ENCODE peak calls at places on chromosomes 7 and 10, in nine cellular contexts. One of them, this sample, is unnamed.

GRCh38 chr10:107577226-107577625 is 412.7 kb upstream of the SORCS1 start:
- DNase-seq in kidney: no peak
- DNase-seq in A549: no peak
- DNase-seq in activated T-cell treated with anti-CD3 and anti-CD28 coated beads, Interleukin-2, amount 50 U/mL, for 24 hours: no peak
- DNase-seq in GM13977: no peak
- DNase-seq in DMS53: no peak
- DNase-seq in KBM-7: no peak
- DNase-seq in epithelial cell of esophagus: no peak
- DNase-seq in amniotic stem cell: no peak
- DNase-seq in this sample: no peak

GRCh38 chr10:114458955-114459354 is 54.7 kb upstream of the AFAP1L2 start:
- DNase-seq in A549: peak; percentile 71
- DNase-seq in activated T-cell treated with anti-CD3 and anti-CD28 coated beads, Interleukin-2, amount 50 U/mL, for 24 hours: no peak
- DNase-seq in DMS53: peak; percentile 77
- DNase-seq in epithelial cell of esophagus: peak; percentile 61
- DNase-seq in kidney: no peak
- DNase-seq in GM13977: peak; percentile 58
- DNase-seq in KBM-7: peak; percentile 66
- DNase-seq in amniotic stem cell: no peak
- DNase-seq in this sample: no peak

GRCh38 chr10:60816624-60817023 is 38.3 kb downstream of the CDK1 start:
- DNase-seq in kidney: no peak
- DNase-seq in activated T-cell treated with anti-CD3 and anti-CD28 coated beads, Interleukin-2, amount 50 U/mL, for 24 hours: no peak
- DNase-seq in amniotic stem cell: peak; percentile 86
- DNase-seq in A549: peak; percentile 84
- DNase-seq in epithelial cell of esophagus: peak; percentile 78
- DNase-seq in GM13977: peak; percentile 63
- DNase-seq in DMS53: peak; percentile 88
- DNase-seq in KBM-7: peak; percentile 79
- DNase-seq in this sample: no peak

GRCh38 chr10:110171032-110171431 is 36.4 kb upstream of the MXI1 start:
- DNase-seq in GM13977: no peak
- DNase-seq in KBM-7: no peak
- DNase-seq in epithelial cell of esophagus: peak; percentile 78
- DNase-seq in DMS53: peak; percentile 28
- DNase-seq in activated T-cell treated with anti-CD3 and anti-CD28 coated beads, Interleukin-2, amount 50 U/mL, for 24 hours: no peak
- DNase-seq in amniotic stem cell: no peak
- DNase-seq in kidney: no peak
- DNase-seq in A549: no peak
- DNase-seq in this sample: no peak

GRCh38 chr7:3120513-3120912 is 76.8 kb upstream of the CARD11 start:
- DNase-seq in kidney: no peak
- DNase-seq in DMS53: no peak
- DNase-seq in activated T-cell treated with anti-CD3 and anti-CD28 coated beads, Interleukin-2, amount 50 U/mL, for 24 hours: no peak
- DNase-seq in GM13977: no peak
- DNase-seq in amniotic stem cell: no peak
- DNase-seq in A549: no peak
- DNase-seq in epithelial cell of esophagus: no peak
- DNase-seq in KBM-7: no peak
- DNase-seq in this sample: no peak

GRCh38 chr10:51357170-51357569 is 282.9 kb downstream of the PRKG1 start:
- DNase-seq in A549: no peak
- DNase-seq in amniotic stem cell: no peak
- DNase-seq in kidney: no peak
- DNase-seq in KBM-7: no peak
- DNase-seq in activated T-cell treated with anti-CD3 and anti-CD28 coated beads, Interleukin-2, amount 50 U/mL, for 24 hours: no peak
- DNase-seq in GM13977: no peak
- DNase-seq in DMS53: no peak
- DNase-seq in epithelial cell of esophagus: no peak
- DNase-seq in this sample: no peak

GRCh38 chr7:32034052-32034451 is 36.2 kb downstream of the PDE1C start:
- DNase-seq in DMS53: peak; percentile 99
- DNase-seq in amniotic stem cell: no peak
- DNase-seq in activated T-cell treated with anti-CD3 and anti-CD28 coated beads, Interleukin-2, amount 50 U/mL, for 24 hours: no peak
- DNase-seq in kidney: no peak
- DNase-seq in GM13977: no peak
- DNase-seq in KBM-7: no peak
- DNase-seq in A549: no peak
- DNase-seq in epithelial cell of esophagus: peak; percentile 66
- DNase-seq in this sample: no peak

GRCh38 chr10:30985552-30985951 is 46.1 kb downstream of the ZNF438 start:
- DNase-seq in epithelial cell of esophagus: peak; percentile 77
- DNase-seq in kidney: no peak
- DNase-seq in KBM-7: no peak
- DNase-seq in A549: no peak
- DNase-seq in amniotic stem cell: no peak
- DNase-seq in GM13977: no peak
- DNase-seq in activated T-cell treated with anti-CD3 and anti-CD28 coated beads, Interleukin-2, amount 50 U/mL, for 24 hours: no peak
- DNase-seq in DMS53: no peak
- DNase-seq in this sample: no peak

GRCh38 chr7:146660839-146661238 is 544.2 kb downstream of the CNTNAP2 start:
- DNase-seq in KBM-7: no peak
- DNase-seq in activated T-cell treated with anti-CD3 and anti-CD28 coated beads, Interleukin-2, amount 50 U/mL, for 24 hours: no peak
- DNase-seq in epithelial cell of esophagus: no peak
- DNase-seq in DMS53: no peak
- DNase-seq in GM13977: no peak
- DNase-seq in A549: no peak
- DNase-seq in kidney: no peak
- DNase-seq in amniotic stem cell: no peak
- DNase-seq in this sample: no peak

GRCh38 chr7:100685049-100685605 is 8.9 kb downstream of the GIGYF1 start:
- DNase-seq in A549: no peak
- DNase-seq in GM13977: peak; percentile 26
- DNase-seq in DMS53: no peak
- DNase-seq in activated T-cell treated with anti-CD3 and anti-CD28 coated beads, Interleukin-2, amount 50 U/mL, for 24 hours: no peak
- DNase-seq in epithelial cell of esophagus: no peak
- DNase-seq in kidney: peak; percentile 53
- DNase-seq in KBM-7: no peak
- DNase-seq in amniotic stem cell: no peak
- DNase-seq in this sample: no peak

GRCh38 chr7:77727527-77727926 is 31.3 kb downstream of the RSBN1L start:
- DNase-seq in epithelial cell of esophagus: no peak
- DNase-seq in kidney: no peak
- DNase-seq in KBM-7: no peak
- DNase-seq in DMS53: peak; percentile 80
- DNase-seq in amniotic stem cell: no peak
- DNase-seq in activated T-cell treated with anti-CD3 and anti-CD28 coated beads, Interleukin-2, amount 50 U/mL, for 24 hours: no peak
- DNase-seq in A549: no peak
- DNase-seq in GM13977: no peak
- DNase-seq in this sample: no peak

GRCh38 chr7:55200441-55200840 is 164.7 kb upstream of the LANCL2 start:
- DNase-seq in kidney: no peak
- DNase-seq in epithelial cell of esophagus: no peak
- DNase-seq in KBM-7: no peak
- DNase-seq in amniotic stem cell: no peak
- DNase-seq in GM13977: no peak
- DNase-seq in DMS53: no peak
- DNase-seq in A549: no peak
- DNase-seq in activated T-cell treated with anti-CD3 and anti-CD28 coated beads, Interleukin-2, amount 50 U/mL, for 24 hours: no peak
- DNase-seq in this sample: no peak

GRCh38 chr10:29603516-29603915 is 31.3 kb downstream of the SVIL start:
- DNase-seq in activated T-cell treated with anti-CD3 and anti-CD28 coated beads, Interleukin-2, amount 50 U/mL, for 24 hours: no peak
- DNase-seq in A549: no peak
- DNase-seq in GM13977: no peak
- DNase-seq in epithelial cell of esophagus: peak; percentile 42
- DNase-seq in KBM-7: no peak
- DNase-seq in kidney: no peak
- DNase-seq in DMS53: no peak
- DNase-seq in amniotic stem cell: no peak
- DNase-seq in this sample: no peak

GRCh38 chr10:132497788-132498561 is 39.6 kb upstream of the INPP5A start:
- DNase-seq in GM13977: no peak
- DNase-seq in KBM-7: no peak
- DNase-seq in epithelial cell of esophagus: no peak
- DNase-seq in A549: no peak
- DNase-seq in kidney: peak; percentile 60
- DNase-seq in amniotic stem cell: no peak
- DNase-seq in DMS53: no peak
- DNase-seq in activated T-cell treated with anti-CD3 and anti-CD28 coated beads, Interleukin-2, amount 50 U/mL, for 24 hours: peak; percentile 23
- DNase-seq in this sample: no peak

GRCh38 chr7:132739271-132739955 is 163.1 kb upstream of the PLXNA4 start:
- DNase-seq in DMS53: peak; percentile 15
- DNase-seq in GM13977: no peak
- DNase-seq in amniotic stem cell: peak; percentile 28
- DNase-seq in KBM-7: no peak
- DNase-seq in A549: peak; percentile 68
- DNase-seq in activated T-cell treated with anti-CD3 and anti-CD28 coated beads, Interleukin-2, amount 50 U/mL, for 24 hours: no peak
- DNase-seq in epithelial cell of esophagus: peak; percentile 78
- DNase-seq in kidney: no peak
- DNase-seq in this sample: no peak

GRCh38 chr10:96357038-96357620 is 1.7 kb downstream of the OPALIN start:
- DNase-seq in activated T-cell treated with anti-CD3 and anti-CD28 coated beads, Interleukin-2, amount 50 U/mL, for 24 hours: no peak
- DNase-seq in DMS53: no peak
- DNase-seq in A549: no peak
- DNase-seq in amniotic stem cell: no peak
- DNase-seq in kidney: no peak
- DNase-seq in epithelial cell of esophagus: no peak
- DNase-seq in KBM-7: no peak
- DNase-seq in GM13977: no peak
- DNase-seq in this sample: no peak

GRCh38 chr10:79347894-79348639 is 798 bp downstream of the PPIF start:
- DNase-seq in activated T-cell treated with anti-CD3 and anti-CD28 coated beads, Interleukin-2, amount 50 U/mL, for 24 hours: peak; percentile 86
- DNase-seq in kidney: peak; percentile 90
- DNase-seq in GM13977: peak; percentile 82
- DNase-seq in A549: peak; percentile 62
- DNase-seq in DMS53: peak; percentile 75
- DNase-seq in KBM-7: peak; percentile 74
- DNase-seq in epithelial cell of esophagus: peak; percentile 61
- DNase-seq in amniotic stem cell: peak; percentile 8
- DNase-seq in this sample: peak; percentile 84

GRCh38 chr10:129958686-129959543 is 5.2 kb downstream of the EBF3 start:
- DNase-seq in KBM-7: no peak
- DNase-seq in kidney: no peak
- DNase-seq in A549: no peak
- DNase-seq in epithelial cell of esophagus: no peak
- DNase-seq in activated T-cell treated with anti-CD3 and anti-CD28 coated beads, Interleukin-2, amount 50 U/mL, for 24 hours: peak; percentile 38
- DNase-seq in GM13977: no peak
- DNase-seq in amniotic stem cell: no peak
- DNase-seq in DMS53: no peak
- DNase-seq in this sample: no peak

GRCh38 chr7:102390697-102391484 is 5.3 kb upstream of the PRKRIP1 start:
- DNase-seq in GM13977: peak; percentile 62
- DNase-seq in KBM-7: peak; percentile 78
- DNase-seq in activated T-cell treated with anti-CD3 and anti-CD28 coated beads, Interleukin-2, amount 50 U/mL, for 24 hours: peak; percentile 79
- DNase-seq in A549: peak; percentile 85
- DNase-seq in DMS53: peak; percentile 96
- DNase-seq in kidney: peak; percentile 90
- DNase-seq in amniotic stem cell: peak; percentile 13
- DNase-seq in epithelial cell of esophagus: peak; percentile 80
- DNase-seq in this sample: peak; percentile 27

This sample was measured in ascending aorta.